ENCODE peak calls at places on chromosomes 16 and 17, in seven cellular contexts. F, A, R, P, K, L and I are unnamed samples. For H3K27me3, the result is how much of the 10 kb centered on the place peaks cover.

GRCh38 chr17:2058521-2059124 is 3.7 kb downstream of the HIC1 start:
- DNase-seq in A (no peak), K (peak), R (no peak), P (no peak), F (no peak), L (peak), I (no peak)

GRCh38 chr16:81551821-81552304 is 107.3 kb downstream of the CMIP start:
- DNase-seq in F (no peak), A (no peak), P (no peak), R (no peak), K (peak), L (no peak), I (no peak)

GRCh38 chr16:19245326-19245925 is 40.1 kb upstream of the CLEC19A start:
- DNase-seq in A (no peak), P (no peak), F (no peak), L (no peak), K (no peak), R (peak), I (no peak)

GRCh38 chr17:61408151-61409041 is 8.8 kb downstream of the TBX2 start:
- DNase-seq in P (no peak), F (no peak), L (peak), R (peak), A (no peak), K (no peak), I (no peak)

GRCh38 chr17:70767102-70767701 is 597.9 kb downstream of the KCNJ2 start:
- DNase-seq in K (peak), F (peak), R (no peak), P (no peak), A (no peak), L (no peak), I (no peak)

GRCh38 chr17:67491009-67491677 is 114.1 kb downstream of the PITPNC1 start:
- DNase-seq in K (peak), L (no peak), F (no peak), P (no peak), A (peak), R (peak), I (peak)

GRCh38 chr16:75254359-75254837 is 3.0 kb upstream of the BCAR1 start:
- DNase-seq in A (no peak), L (no peak), R (peak), F (peak), P (no peak), K (peak), I (peak)

GRCh38 chr17:57406131-57406980 is 150.0 kb downstream of the MSI2 start:
- DNase-seq in A (no peak), R (peak), L (no peak), K (no peak), F (peak), P (no peak), I (peak)

GRCh38 chr16:79047337-79047736 is 553.2 kb downstream of the MAF start:
- DNase-seq in K (no peak), F (peak), P (no peak), A (no peak), R (no peak), L (no peak), I (no peak)

GRCh38 chr16:88633684-88634140 is 4.7 kb upstream of the IL17C start:
- DNase-seq in L (no peak), P (no peak), F (no peak), K (peak), R (peak), A (no peak), I (no peak)

GRCh38 chr17:9875441-9875840 is 29.6 kb downstream of the RCVRN start:
- DNase-seq in K (peak), A (peak), L (no peak), R (no peak), F (peak), P (peak), I (no peak)

GRCh38 chr16:86562356-86562755 is 4.3 kb upstream of the FOXC2 start:
- DNase-seq in L (no peak), A (no peak), P (no peak), F (no peak), K (no peak), R (no peak), I (no peak)

GRCh38 chr16:88993946-88994600 is 17.1 kb upstream of the CBFA2T3 start:
- DNase-seq in P (no peak), F (no peak), K (no peak), R (no peak), A (no peak), L (no peak), I (no peak)

GRCh38 chr16:69105501-69106361 is at the start of gene HAS3:
- DNase-seq in P (peak), R (peak), F (peak), A (peak), K (peak), L (no peak), I (peak)

GRCh38 chr16:73173396-73173795 is 125.5 kb upstream of the ZFHX3 start:
- DNase-seq in P (no peak), A (no peak), K (no peak), F (no peak), R (no peak), L (no peak), I (no peak)

GRCh38 chr17:27878776-27879562 is 14.2 kb downstream of the LYRM9 start:
- DNase-seq in R (peak), F (no peak), P (no peak), A (no peak), L (peak), K (no peak), I (no peak)

GRCh38 chr16:86619263-86619935 is 41.0 kb downstream of the FOXL1 start:
- DNase-seq in R (no peak), F (no peak), P (no peak), K (no peak), A (no peak), L (no peak), I (no peak)

GRCh38 chr17:53791551-53791950 is 31.2 kb upstream of the KIF2B start:
- DNase-seq in R (no peak), A (no peak), P (no peak), K (no peak), F (no peak), L (no peak), I (no peak)

GRCh38 chr17:40450175-40450574 is 6.9 kb downstream of the IGFBP4 start:
- DNase-seq in R (peak), A (no peak), L (no peak), F (peak), K (no peak), P (peak), I (no peak)

GRCh38 chr17:64491034-64491860 is 5.6 kb downstream of the POLG2 start:
- DNase-seq in P (no peak), A (peak), F (peak), R (peak), K (peak), L (peak), I (no peak)

GRCh38 chr17:82216301-82217119 is 3.9 kb upstream of the CCDC57 start:
- DNase-seq in R (peak), P (no peak), K (no peak), A (peak), L (peak), F (peak), I (peak)

GRCh38 chr16:75288596-75289120 is 37.2 kb upstream of the BCAR1 start:
- DNase-seq in P (no peak), L (peak), F (no peak), R (no peak), K (no peak), A (no peak), I (peak)

GRCh38 chr17:9842057-9842758 is 16.5 kb downstream of the GLP2R start:
- DNase-seq in F (peak), A (no peak), L (no peak), P (no peak), R (no peak), K (peak), I (no peak)

GRCh38 chr16:55734665-55735064 is 78.9 kb downstream of the SLC6A2 start:
- DNase-seq in A (no peak), R (no peak), P (no peak), K (no peak), L (no peak), F (no peak), I (no peak)

GRCh38 chr17:50289268-50289667 is 15.0 kb downstream of the TMEM92 start:
- DNase-seq in A (no peak), F (no peak), R (no peak), L (no peak), P (no peak), K (no peak), I (no peak)

GRCh38 chr16:66318505-66318904 is 48.0 kb upstream of the CDH5 start:
- DNase-seq in A (no peak), R (no peak), L (no peak), K (no peak), F (no peak), P (no peak), I (no peak)

GRCh38 chr17:10135539-10136257 is 62.7 kb downstream of the GAS7 start:
- DNase-seq in P (no peak), A (no peak), L (no peak), F (no peak), K (no peak), R (no peak), I (no peak)

GRCh38 chr17:19343671-19344151 is 18.8 kb downstream of the B9D1 start:
- DNase-seq in R (no peak), L (no peak), F (no peak), P (no peak), K (no peak), A (no peak), I (no peak)

GRCh38 chr17:28612936-28613872 is 781 bp downstream of the RSKR start:
- DNase-seq in L (peak), A (no peak), R (peak), F (peak), K (peak), P (no peak), I (no peak)

GRCh38 chr17:48868916-48869500 is 23.6 kb upstream of the ATP5MC1 start:
- DNase-seq in L (no peak), A (no peak), K (no peak), F (no peak), P (no peak), R (peak), I (no peak)

GRCh38 chr17:77687921-77688320 is 270.6 kb upstream of the TNRC6C start:
- DNase-seq in A (no peak), R (peak), P (no peak), K (no peak), L (no peak), F (no peak), I (no peak)

GRCh38 chr16:83577201-83577600 is 230.6 kb upstream of the HSBP1 start:
- DNase-seq in A (no peak), K (no peak), L (no peak), F (no peak), R (no peak), P (no peak), I (no peak)

GRCh38 chr16:69123894-69124293 is 8.5 kb downstream of the CHTF8 start:
- DNase-seq in A (peak), K (peak), L (peak), F (peak), R (peak), P (no peak), I (no peak)

GRCh38 chr17:40886090-40886489 is 1.0 kb upstream of the KRT20 start:
- DNase-seq in L (no peak), F (peak), K (peak), R (no peak), A (no peak), P (no peak), I (no peak)

GRCh38 chr17:83162035-83162745 is 82.8 kb downstream of the METRNL start:
- DNase-seq in L (no peak), K (no peak), A (no peak), P (no peak), R (no peak), F (no peak), I (no peak)

GRCh38 chr16:67409631-67410030 is 6.6 kb downstream of the ZDHHC1 start:
- DNase-seq in P (no peak), L (no peak), A (no peak), K (no peak), R (no peak), F (no peak), I (no peak)

DNA sequence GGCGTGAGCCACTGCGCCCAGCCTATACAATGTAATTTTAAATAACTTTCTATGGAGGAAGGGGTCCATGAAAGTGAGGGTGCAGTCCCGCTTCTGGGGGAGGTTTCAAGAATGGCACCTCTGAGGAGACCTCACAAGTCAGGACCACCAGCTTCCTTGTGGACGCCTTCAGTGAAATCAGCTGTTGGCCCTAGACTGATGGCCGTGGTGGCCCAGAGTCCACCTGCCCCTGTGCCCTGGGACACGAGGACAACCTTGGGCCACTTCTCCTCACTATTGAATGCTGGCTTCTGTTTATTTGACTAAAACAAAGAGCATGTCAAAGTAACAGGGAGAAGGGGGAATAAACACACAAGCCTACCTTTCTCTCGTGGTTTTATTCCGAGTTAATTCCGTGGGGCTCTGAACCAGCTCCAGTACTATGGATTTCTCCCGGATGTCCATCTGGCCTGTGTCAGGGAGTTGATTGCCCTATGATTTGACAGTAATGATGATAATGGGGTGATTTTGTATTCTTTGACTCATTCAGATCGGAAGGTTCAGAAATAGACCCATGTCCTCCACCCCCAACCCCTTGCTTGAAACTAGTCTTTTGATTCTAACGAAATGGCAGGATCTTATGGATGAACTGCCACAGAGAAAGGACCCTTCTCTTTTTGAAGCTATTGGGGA is 8.6 kb upstream of the CBX4 start:
- DNase-seq in F (no peak), L (no peak), R (no peak), A (no peak), P (no peak), K (no peak), I (no peak)
- H3K27me3 ChIP-seq in F (under half), L (under half), R (under half), A (under half), P (under half), K (under half), I (under half)

GRCh38 chr16:85520853-85521736 is 92.0 kb upstream of the GSE1 start:
- DNase-seq in P (no peak), K (no peak), R (no peak), L (no peak), F (peak), A (peak), I (no peak)

GRCh38 chr16:85522842-85523601 is 90.1 kb upstream of the GSE1 start:
- DNase-seq in F (no peak), K (no peak), P (no peak), L (no peak), A (peak), R (peak), I (no peak)

GRCh38 chr16:85519540-85520231 is 93.4 kb upstream of the GSE1 start:
- DNase-seq in K (no peak), R (no peak), F (no peak), P (no peak), A (no peak), L (no peak), I (no peak)

GRCh38 chr16:85522517-85522841 is 90.6 kb upstream of the GSE1 start:
- DNase-seq in K (no peak), L (no peak), F (no peak), A (no peak), P (no peak), R (no peak), I (no peak)

GRCh38 chr16:85521737-85522042 is 91.4 kb upstream of the GSE1 start:
- DNase-seq in K (no peak), P (no peak), F (no peak), R (no peak), A (no peak), L (no peak), I (no peak)
- H3K27ac ChIP-seq in K (no peak), P (no peak), F (no peak), R (no peak), A (peak), L (no peak), I (no peak)

GRCh38 chr17:80364091-80364691 is 50.8 kb upstream of the ENDOV start:
- DNase-seq in F (peak), K (no peak), L (no peak), A (no peak), P (no peak), R (peak), I (peak)
- TF ChIP-seq CTCF in F (peak), K (peak), L (no peak), A (peak), P (peak), R (peak), I (no peak)

DNA sequence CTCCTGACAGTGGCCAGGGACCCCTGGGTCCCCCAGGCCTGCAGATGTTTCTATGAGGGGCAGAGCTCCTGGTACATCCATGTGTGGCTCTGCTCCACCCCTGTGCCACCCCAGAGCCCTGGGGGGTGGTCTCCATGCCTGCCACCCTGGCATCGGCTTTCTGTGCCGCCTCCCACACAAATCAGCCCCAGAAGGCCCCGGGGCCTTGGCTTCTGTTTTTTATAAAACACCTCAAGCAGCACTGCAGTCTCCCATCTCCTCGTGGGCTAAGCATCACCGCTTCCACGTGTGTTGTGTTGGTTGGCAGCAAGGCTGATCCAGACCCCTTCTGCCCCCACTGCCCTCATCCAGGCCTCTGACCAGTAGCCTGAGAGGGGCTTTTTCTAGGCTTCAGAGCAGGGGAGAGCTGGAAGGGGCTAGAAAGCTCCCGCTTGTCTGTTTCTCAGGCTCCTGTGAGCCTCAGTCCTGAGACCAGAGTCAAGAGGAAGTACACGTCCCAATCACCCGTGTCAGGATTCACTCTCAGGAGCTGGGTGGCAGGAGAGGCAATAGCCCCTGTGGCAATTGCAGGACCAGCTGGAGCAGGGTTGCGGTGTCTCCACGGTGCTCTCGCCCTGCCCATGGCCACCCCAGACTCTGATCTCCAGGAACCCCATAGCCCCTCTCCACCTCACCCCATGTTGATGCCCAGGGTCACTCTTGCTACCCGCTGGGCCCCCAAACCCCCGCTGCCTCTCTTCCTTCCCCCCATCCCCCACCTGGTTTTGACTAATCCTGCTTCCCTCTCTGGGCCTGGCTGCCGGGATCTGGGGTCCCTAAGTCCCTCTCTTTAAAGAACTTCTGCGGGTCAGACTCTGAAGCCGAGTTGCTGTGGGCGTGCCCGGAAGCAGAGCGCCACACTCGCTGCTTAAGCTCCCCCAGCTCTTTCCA is 25.1 kb downstream of the C1QTNF1 start:
- DNase-seq in R (no peak), A (no peak), L (no peak), P (no peak), K (no peak), F (no peak), I (no peak)
- H3K27me3 ChIP-seq in R (under half), A (under half), L (under half), P (under half), K (under half), F (under half), I (under half)